ENCODE peak calls at places on chromosomes 13 and 19, in ten cellular contexts. E, F, J, T, Z, I, G, K, S and Q are unnamed samples.
A peak's percentile ranks its signal among the peaks of the same experiment; 100 is the strongest.

GRCh38 chr19:49432141-49433073 is 7.2 kb downstream of the GFY start:
- DNase-seq in I (no peak), F (no peak), G (no peak), J (no peak), S (no peak), Z (no peak), E (no peak), K (no peak), T (no peak), Q (no peak)

GRCh38 chr13:100124265-100124664 is 35.4 kb downstream of the PCCA start:
- DNase-seq in I (peak; percentile 48), Z (peak; percentile 24), K (peak; percentile 98), T (no peak), G (peak; percentile 60), S (no peak), J (no peak), E (no peak), F (no peak), Q (no peak)

GRCh38 chr13:98321356-98321755 is 144.3 kb upstream of the RNF113B start:
- DNase-seq in E (no peak), T (no peak), G (no peak), Z (no peak), I (no peak), F (no peak), S (no peak), J (no peak), K (no peak), Q (no peak)

GRCh38 chr19:11769995-11770394 is 3.2 kb downstream of the ZNF441 start:
- DNase-seq in Z (no peak), T (no peak), I (no peak), G (no peak), E (no peak), F (no peak), J (no peak), K (no peak), S (no peak), Q (no peak)

GRCh38 chr13:54953786-54954185 is 1925.2 kb downstream of the OLFM4 start:
- DNase-seq in S (no peak), F (no peak), E (no peak), J (no peak), Z (no peak), I (no peak), G (no peak), K (no peak), T (no peak), Q (no peak)

GRCh38 chr19:49327878-49328544 is 3.0 kb upstream of the SLC6A16 start:
- DNase-seq in E (no peak), F (no peak), G (peak; percentile 20), T (peak; percentile 47), J (peak; percentile 38), S (peak; percentile 43), Z (peak; percentile 49), K (peak; percentile 21), I (peak; percentile 61), Q (no peak)

GRCh38 chr13:46995874-46996273 is 99.0 kb upstream of the HTR2A start:
- DNase-seq in S (no peak), I (no peak), G (no peak), J (no peak), E (no peak), T (no peak), K (no peak), F (no peak), Z (no peak), Q (no peak)

GRCh38 chr19:35524181-35524838 is 3.8 kb downstream of the SBSN start:
- DNase-seq in I (no peak), T (no peak), F (no peak), E (no peak), G (no peak), S (no peak), J (no peak), Z (no peak), K (no peak), Q (no peak)

GRCh38 chr19:48780684-48781391 is 25.5 kb downstream of the FGF21 start:
- DNase-seq in F (no peak), K (no peak), J (no peak), T (no peak), S (no peak), Z (peak; percentile 76), E (no peak), I (peak; percentile 50), G (peak; percentile 52), Q (no peak)

GRCh38 chr19:40815223-40815622 is 16.2 kb downstream of the EGLN2 start:
- DNase-seq in G (no peak), Z (no peak), S (no peak), K (no peak), E (no peak), F (no peak), T (no peak), J (no peak), I (no peak), Q (no peak)

GRCh38 chr13:35552172-35552844 is 75.8 kb upstream of the MAB21L1 start:
- DNase-seq in S (no peak), F (no peak), E (no peak), K (no peak), T (no peak), Z (peak; percentile 85), I (no peak), G (no peak), J (no peak), Q (no peak)

GRCh38 chr19:4454952-4455738 is 2.4 kb downstream of the UBXN6 start:
- DNase-seq in E (no peak), K (no peak), G (peak; percentile 39), T (no peak), I (peak; percentile 70), S (no peak), F (no peak), J (no peak), Z (peak; percentile 39), Q (no peak)

GRCh38 chr19:11195169-11195568 is 2.2 kb downstream of the KANK2 start:
- DNase-seq in Z (peak; percentile 59), F (no peak), S (no peak), J (no peak), G (no peak), K (peak; percentile 37), T (no peak), E (no peak), I (peak; percentile 31), Q (no peak)

GRCh38 chr13:35164324-35164932 is 222.4 kb downstream of the NBEA start:
- DNase-seq in T (no peak), F (no peak), K (peak; percentile 63), E (no peak), Z (peak; percentile 65), J (no peak), S (no peak), I (peak; percentile 63), G (no peak), Q (no peak)

GRCh38 chr19:46984077-46985010 is 35.3 kb upstream of the NPAS1 start:
- DNase-seq in Z (peak; percentile 73), I (peak; percentile 81), F (no peak), J (no peak), G (peak; percentile 65), K (peak; percentile 99), E (no peak), S (no peak), T (no peak), Q (no peak)

GRCh38 chr13:49667773-49668172 is 23.5 kb downstream of the EBPL start:
- DNase-seq in I (peak; percentile 32), S (no peak), T (no peak), K (peak; percentile 11), F (no peak), J (no peak), Z (peak; percentile 58), E (no peak), G (peak; percentile 31), Q (no peak)

GRCh38 chr13:44484562-44485164 is 91.5 kb downstream of the TSC22D1 start:
- DNase-seq in E (no peak), J (no peak), F (no peak), Z (no peak), S (no peak), T (no peak), K (no peak), I (no peak), G (no peak), Q (no peak)

GRCh38 chr13:41652735-41653361 is 195.5 kb downstream of the RGCC start:
- DNase-seq in J (peak; percentile 42), Z (peak; percentile 68), G (no peak), T (no peak), S (peak; percentile 40), F (no peak), I (peak; percentile 85), E (no peak), K (peak; percentile 50), Q (no peak)

GRCh38 chr19:54460230-54461005 is 3.2 kb downstream of the LENG9 start:
- DNase-seq in J (no peak), F (no peak), E (no peak), I (no peak), G (no peak), S (no peak), Z (no peak), K (no peak), T (no peak), Q (no peak)

GRCh38 chr13:23375007-23375971 is 58.2 kb downstream of the SACS start:
- DNase-seq in E (peak; percentile 97), T (peak; percentile 93), G (peak; percentile 94), S (peak; percentile 96), Z (peak; percentile 92), F (peak; percentile 93), J (peak; percentile 96), I (peak; percentile 97), K (peak; percentile 88), Q (peak; percentile 96)

GRCh38 chr13:44972956-44973581 is 16.2 kb downstream of the NUFIP1 start:
- DNase-seq in G (no peak), K (peak; percentile 35), Z (peak; percentile 64), T (no peak), J (no peak), F (no peak), S (no peak), E (no peak), I (peak; percentile 55), Q (no peak)

GRCh38 chr13:30789360-30789862 is 54.1 kb downstream of the ALOX5AP start:
- DNase-seq in F (no peak), E (no peak), G (no peak), J (no peak), Z (no peak), S (no peak), I (no peak), T (no peak), K (no peak), Q (no peak)

GRCh38 chr19:1904385-1905070 is 671 bp upstream of the ADAT3 start:
- DNase-seq in G (no peak), K (no peak), S (no peak), F (peak; percentile 48), J (no peak), T (no peak), E (peak; percentile 43), I (peak; percentile 40), Z (no peak), Q (no peak)

GRCh38 chr19:54465367-54466109 is 2.0 kb upstream of the LENG9 start:
- DNase-seq in K (no peak), G (no peak), T (no peak), I (no peak), J (no peak), Z (no peak), E (no peak), F (no peak), S (no peak), Q (no peak)

GRCh38 chr19:46579286-46579944 is 21.7 kb upstream of the CALM3 start:
- DNase-seq in E (no peak), F (peak; percentile 16), I (peak; percentile 43), G (no peak), J (peak; percentile 42), T (peak; percentile 62), K (no peak), Z (peak; percentile 35), S (no peak), Q (no peak)

GRCh38 chr13:23667750-23668149 is 97.5 kb downstream of the TNFRSF19 start:
- DNase-seq in E (no peak), S (no peak), Z (no peak), G (no peak), T (no peak), J (no peak), K (peak; percentile 16), I (no peak), F (no peak), Q (no peak)

GRCh38 chr13:111058796-111059506 is 56.2 kb upstream of the ARHGEF7 start:
- DNase-seq in I (peak; percentile 32), K (peak; percentile 29), E (no peak), F (no peak), J (no peak), S (no peak), T (no peak), Z (peak; percentile 60), G (peak; percentile 54), Q (no peak)

GRCh38 chr19:33405491-33406461 is 32.3 kb downstream of the CEBPG start:
- DNase-seq in T (no peak), F (peak; percentile 24), S (no peak), Z (no peak), J (no peak), I (no peak), E (peak; percentile 65), K (no peak), G (no peak), Q (peak; percentile 48)